ENCODE peak calls at places on chromosome 14, in six cellular contexts. H is HFFc6, V is nucleus accumbens, S is T-helper 1 cell, M is AG04449, I is bronchial epithelial cell. J is an unnamed sample.
A peak's percentile ranks its signal among the peaks of the same experiment; 100 is the strongest.

GRCh38 chr14:68554231-68554630 is 238.6 kb downstream of the ZFP36L1 start:
- DNase-seq in H (no peak), I (no peak), M (no peak), V (no peak), S (no peak), J (no peak)

GRCh38 chr14:59463773-59464650 is 1.2 kb downstream of the GPR135 start:
- DNase-seq in H (no peak), V (peak; percentile 55), M (no peak), S (no peak), I (no peak), J (peak; percentile 80)

GRCh38 chr14:50344831-50345563 is 32.9 kb downstream of the DMAC2L start:
- DNase-seq in H (peak; percentile 49), I (no peak), M (no peak), V (no peak), S (no peak), J (no peak)

GRCh38 chr14:89911018-89911919 is 43.3 kb downstream of the EFCAB11 start:
- DNase-seq in V (no peak), H (peak; percentile 38), S (no peak), M (no peak), I (no peak), J (no peak)

GRCh38 chr14:64855732-64856527 is 23.8 kb downstream of the SPTB start:
- DNase-seq in V (no peak), M (no peak), I (no peak), S (no peak), H (no peak), J (no peak)

GRCh38 chr14:90582166-90582565 is 185.3 kb downstream of the CALM1 start:
- DNase-seq in H (no peak), I (no peak), M (no peak), V (no peak), S (no peak), J (no peak)

GRCh38 chr14:81594012-81594411 is 60.4 kb upstream of the SEL1L start:
- DNase-seq in M (no peak), I (peak; percentile 1), V (peak; percentile 41), H (no peak), S (no peak), J (no peak)

GRCh38 chr14:77100961-77101360 is 2.9 kb downstream of the CIPC start:
- DNase-seq in M (no peak), S (no peak), I (no peak), H (no peak), V (no peak), J (no peak)

GRCh38 chr14:95211721-95212504 is 54.6 kb upstream of the DICER1 start:
- DNase-seq in I (no peak), M (no peak), S (no peak), V (no peak), H (no peak), J (no peak)

GRCh38 chr14:74936151-74936550 is 13.1 kb upstream of the RPS6KL1 start:
- DNase-seq in H (no peak), M (no peak), I (no peak), S (no peak), V (no peak), J (no peak)

GRCh38 chr14:63468273-63468672 is 74.9 kb downstream of the PPP2R5E start:
- DNase-seq in M (no peak), H (no peak), I (peak; percentile 86), V (no peak), S (no peak), J (no peak)

GRCh38 chr14:74919421-74920165 is 3.5 kb downstream of the RPS6KL1 start:
- DNase-seq in I (peak; percentile 52), M (no peak), V (peak; percentile 38), S (no peak), H (no peak), J (no peak)

GRCh38 chr14:34081126-34081575 is 130.3 kb upstream of the EGLN3 start:
- DNase-seq in H (no peak), S (no peak), M (no peak), I (peak; percentile 35), V (no peak), J (no peak)

GRCh38 chr14:73943083-73943482 is 6.8 kb downstream of the FAM161B start:
- DNase-seq in M (peak; percentile 10), H (peak; percentile 67), I (peak; percentile 77), V (no peak), S (no peak), J (no peak)

GRCh38 chr14:86510503-86510902 is 980.6 kb downstream of the FLRT2 start:
- DNase-seq in I (no peak), S (no peak), H (no peak), V (no peak), M (no peak), J (no peak)

GRCh38 chr14:104706733-104707628 is 17.0 kb upstream of the ADSS1 start:
- DNase-seq in M (no peak), V (no peak), H (no peak), S (no peak), I (no peak), J (no peak)

GRCh38 chr14:54749727-54750126 is 152.9 kb downstream of the GCH1 start:
- DNase-seq in V (no peak), M (no peak), H (no peak), S (no peak), I (no peak), J (no peak)

GRCh38 chr14:23669441-23669840 is 33.3 kb downstream of the DHRS2 start:
- DNase-seq in V (no peak), H (no peak), I (peak; percentile 60), S (no peak), M (no peak), J (no peak)

GRCh38 chr14:71551291-71551955 is 380.8 kb upstream of the RGS6 start:
- DNase-seq in H (peak; percentile 86), V (no peak), I (peak; percentile 30), M (peak; percentile 83), S (no peak), J (no peak)

GRCh38 chr14:94673781-94674231 is 61.6 kb downstream of the SERPINA3 start:
- DNase-seq in H (no peak), V (no peak), S (no peak), I (no peak), M (no peak), J (no peak)

GRCh38 chr14:69288956-69289705 is 29.2 kb downstream of the GALNT16 start:
- DNase-seq in S (no peak), M (no peak), I (no peak), V (no peak), H (no peak), J (no peak)

GRCh38 chr14:33567003-33567735 is 383.7 kb downstream of the EGLN3 start:
- DNase-seq in M (no peak), H (no peak), S (no peak), V (no peak), I (no peak), J (no peak)

GRCh38 chr14:23058654-23059504 is 1.6 kb upstream of the CDH24 start:
- DNase-seq in V (no peak), H (no peak), S (no peak), I (no peak), M (no peak), J (no peak)

GRCh38 chr14:73289308-73289707 is 52.0 kb downstream of the PAPLN start:
- DNase-seq in I (no peak), M (no peak), H (no peak), V (no peak), S (no peak), J (no peak)

GRCh38 chr14:104282332-104283196 is 144.2 kb downstream of the KIF26A start:
- DNase-seq in H (no peak), S (no peak), V (no peak), M (no peak), I (no peak), J (no peak)

GRCh38 chr14:68255697-68256178 is 436.2 kb downstream of the RAD51B start:
- DNase-seq in H (peak; percentile 75), S (no peak), V (no peak), I (peak; percentile 54), M (peak; percentile 58), J (no peak)

GRCh38 chr14:61151276-61151675 is 129.9 kb downstream of the TMEM30B start:
- DNase-seq in M (no peak), S (no peak), I (no peak), V (no peak), H (no peak), J (no peak)

GRCh38 chr14:39265032-39265431 is 31.3 kb downstream of the MIA2 start:
- DNase-seq in V (no peak), S (no peak), I (peak; percentile 54), H (no peak), M (no peak), J (no peak)

GRCh38 chr14:61537567-61538463 is 157.5 kb upstream of the HIF1A start:
- DNase-seq in H (peak; percentile 68), M (no peak), I (peak; percentile 100), V (peak; percentile 23), S (no peak), J (no peak)

GRCh38 chr14:101037021-101037817 is 133.7 kb upstream of the RTL1 start:
- DNase-seq in H (no peak), I (no peak), M (no peak), V (no peak), S (no peak), J (no peak)

GRCh38 chr14:52121441-52121840 is 52.6 kb upstream of the NID2 start:
- DNase-seq in H (no peak), I (no peak), M (no peak), S (no peak), V (no peak), J (no peak)

GRCh38 chr14:95668235-95668772 is 17.9 kb upstream of the TCL1B start:
- DNase-seq in V (no peak), S (no peak), H (no peak), M (no peak), I (no peak), J (no peak)

GRCh38 chr14:58805057-58805456 is 167.3 kb downstream of the DACT1 start:
- DNase-seq in I (no peak), V (no peak), S (no peak), M (no peak), H (no peak), J (peak; percentile 33)

GRCh38 chr14:54696998-54697397 is 130.1 kb downstream of the SAMD4A start:
- DNase-seq in S (no peak), V (no peak), M (no peak), I (peak; percentile 90), H (no peak), J (no peak)

GRCh38 chr14:80695869-80696268 is 245.7 kb downstream of the CEP128 start:
- DNase-seq in M (no peak), H (no peak), S (no peak), I (no peak), V (no peak), J (no peak)

GRCh38 chr14:54087376-54087775 is 130.8 kb upstream of the BMP4 start:
- DNase-seq in V (no peak), I (no peak), M (no peak), S (no peak), H (no peak), J (no peak)

GRCh38 chr14:69056389-69056788 is 77.3 kb upstream of the ACTN1 start:
- DNase-seq in M (no peak), V (peak; percentile 34), I (no peak), H (peak; percentile 51), S (no peak), J (peak; percentile 69)

GRCh38 chr14:36843410-36843809 is 181.8 kb downstream of the PAX9 start:
- DNase-seq in I (no peak), M (no peak), S (no peak), V (no peak), H (no peak), J (no peak)

GRCh38 chr14:34039428-34040047 is 88.7 kb upstream of the EGLN3 start:
- DNase-seq in M (no peak), S (no peak), V (no peak), H (no peak), I (peak; percentile 19), J (no peak)